ENCODE peak calls at places on chromosomes 2 and 18, in ten cellular contexts. U is activated CD8-positive, alpha-beta memory T cell treated with anti-CD3 and anti-CD28 coated beads, Interleukin-2, amount 10 ng/mL, durations not matched to agents 7 days and 5 days; V is Daoy; S is GM10248; Y is NT2/D1; G is hypothalamus; B is stimulated activated CD8-positive, alpha-beta memory T cell treated with anti-CD3 and anti-CD28 coated beads, Interleukin-15, amount 100 ng/mL, for 4 hours; M is activated T-cell treated with anti-CD3 and anti-CD28 coated beads, Interleukin-2, amount 50 U/mL, for 48 hours; E is iris pigment epithelial cell; Z is DMS153. I is an unnamed sample.

GRCh38 chr2:127411609-127412370 is 6.4 kb upstream of the PROC start:
- DNase-seq in U (no peak), G (no peak), Y (no peak), Z (peak), E (no peak), B (no peak), V (no peak), M (peak), S (no peak), I (no peak)

GRCh38 chr2:42764901-42765300 is 966 bp upstream of the OXER1 start:
- DNase-seq in V (no peak), U (no peak), S (no peak), Z (no peak), M (no peak), B (no peak), E (no peak), G (no peak), Y (no peak), I (no peak)

GRCh38 chr2:163602196-163602595 is 133.6 kb downstream of the FIGN start:
- DNase-seq in E (no peak), G (no peak), S (no peak), B (no peak), Y (no peak), M (no peak), U (no peak), Z (no peak), V (no peak), I (no peak)

GRCh38 chr2:147096671-147097070 is 748.2 kb upstream of the ACVR2A start:
- DNase-seq in Y (no peak), E (peak), S (no peak), U (no peak), B (no peak), M (no peak), V (no peak), G (no peak), Z (no peak), I (no peak)

GRCh38 chr2:65278450-65279030 is 50.9 kb downstream of the ACTR2 start:
- DNase-seq in M (no peak), B (no peak), G (no peak), S (no peak), Y (no peak), E (peak), Z (no peak), V (peak), U (no peak), I (no peak)

GRCh38 chr2:174326880-174327558 is 7.7 kb upstream of the SP9 start:
- DNase-seq in G (no peak), U (no peak), M (peak), E (no peak), S (no peak), Z (no peak), Y (no peak), V (no peak), B (no peak), I (no peak)

GRCh38 chr2:207093234-207093633 is 72.5 kb downstream of the KLF7 start:
- DNase-seq in Z (no peak), E (no peak), S (no peak), G (no peak), U (no peak), M (no peak), V (no peak), Y (peak), B (no peak), I (no peak)

GRCh38 chr18:47586418-47586817 is 335.0 kb upstream of the SKOR2 start:
- DNase-seq in S (no peak), Y (no peak), M (no peak), Z (no peak), B (no peak), U (no peak), E (no peak), G (no peak), V (no peak), I (no peak)

GRCh38 chr18:34549367-34549766 is 160.7 kb upstream of the DTNA start:
- DNase-seq in G (no peak), E (no peak), Z (no peak), S (no peak), B (no peak), M (no peak), V (no peak), Y (no peak), U (no peak), I (no peak)

GRCh38 chr2:222039821-222040220 is 259.0 kb downstream of the PAX3 start:
- DNase-seq in V (no peak), S (no peak), G (no peak), Z (no peak), M (no peak), B (no peak), Y (no peak), U (no peak), E (no peak), I (no peak)

I was measured in GM19239.